ENCODE peak calls at places on chromosomes 1 and 21, in eight cellular contexts. One of them, this sample, is unnamed.

GRCh38 chr1:32361674-32362473 is 411 bp downstream of the FAM229A start:
- DNase-seq in AG04450: no peak
- DNase-seq in Panc1: no peak
- DNase-seq in uterus: peak; percentile 69
- DNase-seq in AG10803: no peak
- DNase-seq in pancreas: peak; percentile 72
- DNase-seq in tibial nerve: peak; percentile 47
- DNase-seq in choroid plexus epithelial cell: peak; percentile 36
- DNase-seq in this sample: peak; percentile 25

GRCh38 chr1:116353155-116353554 is 19.9 kb upstream of the ATP1A1 start:
- DNase-seq in Panc1: no peak
- DNase-seq in uterus: no peak
- DNase-seq in AG10803: no peak
- DNase-seq in AG04450: no peak
- DNase-seq in tibial nerve: no peak
- DNase-seq in pancreas: no peak
- DNase-seq in choroid plexus epithelial cell: no peak
- DNase-seq in this sample: no peak

GRCh38 chr1:203342192-203342940 is 8.6 kb downstream of the FMOD start:
- DNase-seq in choroid plexus epithelial cell: peak; percentile 67
- DNase-seq in tibial nerve: peak; percentile 75
- DNase-seq in pancreas: peak; percentile 61
- DNase-seq in AG10803: peak; percentile 30
- DNase-seq in AG04450: no peak
- DNase-seq in Panc1: no peak
- DNase-seq in uterus: peak; percentile 47
- DNase-seq in this sample: peak; percentile 45

GRCh38 chr1:201655910-201656669 is 117.2 kb downstream of the NAV1 start:
- DNase-seq in Panc1: no peak
- DNase-seq in AG10803: peak; percentile 68
- DNase-seq in AG04450: no peak
- DNase-seq in pancreas: no peak
- DNase-seq in choroid plexus epithelial cell: no peak
- DNase-seq in tibial nerve: no peak
- DNase-seq in uterus: peak; percentile 44
- DNase-seq in this sample: peak; percentile 70

GRCh38 chr1:29256979-29257804 is 20.9 kb downstream of the PTPRU start:
- DNase-seq in choroid plexus epithelial cell: peak; percentile 62
- DNase-seq in pancreas: peak; percentile 61
- DNase-seq in AG04450: no peak
- DNase-seq in Panc1: no peak
- DNase-seq in tibial nerve: no peak
- DNase-seq in AG10803: no peak
- DNase-seq in uterus: peak; percentile 26
- DNase-seq in this sample: peak; percentile 69

GRCh38 chr1:54997711-54997986 is 1.1 kb upstream of the BSND start:
- DNase-seq in choroid plexus epithelial cell: no peak
- DNase-seq in AG04450: no peak
- DNase-seq in pancreas: no peak
- DNase-seq in tibial nerve: no peak
- DNase-seq in Panc1: no peak
- DNase-seq in uterus: no peak
- DNase-seq in AG10803: no peak
- DNase-seq in this sample: no peak

GRCh38 chr1:147581459-147581858 is 40.2 kb downstream of the BCL9 start:
- DNase-seq in AG04450: no peak
- DNase-seq in tibial nerve: no peak
- DNase-seq in choroid plexus epithelial cell: no peak
- DNase-seq in Panc1: no peak
- DNase-seq in AG10803: no peak
- DNase-seq in uterus: no peak
- DNase-seq in pancreas: no peak
- DNase-seq in this sample: no peak

GRCh38 chr1:24207709-24208108 is 20.6 kb upstream of the IFNLR1 start:
- DNase-seq in pancreas: no peak
- DNase-seq in AG04450: no peak
- DNase-seq in tibial nerve: no peak
- DNase-seq in AG10803: no peak
- DNase-seq in Panc1: no peak
- DNase-seq in uterus: no peak
- DNase-seq in choroid plexus epithelial cell: no peak
- DNase-seq in this sample: no peak

GRCh38 chr1:43365678-43366077 is 2.1 kb downstream of the ELOVL1 start:
- DNase-seq in tibial nerve: no peak
- DNase-seq in Panc1: no peak
- DNase-seq in AG10803: no peak
- DNase-seq in AG04450: no peak
- DNase-seq in uterus: no peak
- DNase-seq in pancreas: no peak
- DNase-seq in choroid plexus epithelial cell: no peak
- DNase-seq in this sample: no peak

GRCh38 chr21:34126269-34126668 is 52.9 kb downstream of the MRPS6 start:
- DNase-seq in choroid plexus epithelial cell: peak; percentile 47
- DNase-seq in uterus: no peak
- DNase-seq in AG04450: no peak
- DNase-seq in tibial nerve: no peak
- DNase-seq in pancreas: no peak
- DNase-seq in AG10803: peak; percentile 51
- DNase-seq in Panc1: no peak
- DNase-seq in this sample: peak; percentile 21

GRCh38 chr1:12549460-12550349 is 68.3 kb downstream of the DHRS3 start:
- DNase-seq in uterus: peak; percentile 87
- DNase-seq in AG04450: peak; percentile 93
- DNase-seq in Panc1: peak; percentile 61
- DNase-seq in pancreas: peak; percentile 49
- DNase-seq in choroid plexus epithelial cell: peak; percentile 98
- DNase-seq in AG10803: peak; percentile 89
- DNase-seq in tibial nerve: peak; percentile 93
- DNase-seq in this sample: peak; percentile 89

GRCh38 chr21:37927711-37928110 is 11.5 kb upstream of the KCNJ6 start:
- DNase-seq in uterus: no peak
- DNase-seq in tibial nerve: no peak
- DNase-seq in AG10803: no peak
- DNase-seq in AG04450: no peak
- DNase-seq in Panc1: no peak
- DNase-seq in pancreas: no peak
- DNase-seq in choroid plexus epithelial cell: no peak
- DNase-seq in this sample: no peak

GRCh38 chr1:101136739-101137138 is 100.1 kb upstream of the S1PR1 start:
- DNase-seq in choroid plexus epithelial cell: peak; percentile 67
- DNase-seq in Panc1: no peak
- DNase-seq in uterus: no peak
- DNase-seq in pancreas: no peak
- DNase-seq in AG10803: peak; percentile 30
- DNase-seq in tibial nerve: no peak
- DNase-seq in AG04450: no peak
- DNase-seq in this sample: peak; percentile 47

GRCh38 chr1:230503741-230504140 is 77.6 kb upstream of the PGBD5 start:
- DNase-seq in choroid plexus epithelial cell: no peak
- DNase-seq in pancreas: no peak
- DNase-seq in Panc1: no peak
- DNase-seq in AG04450: no peak
- DNase-seq in uterus: no peak
- DNase-seq in tibial nerve: no peak
- DNase-seq in AG10803: no peak
- DNase-seq in this sample: no peak

GRCh38 chr1:8334106-8334851 is 16.4 kb downstream of the SLC45A1 start:
- DNase-seq in AG10803: no peak
- DNase-seq in uterus: no peak
- DNase-seq in tibial nerve: no peak
- DNase-seq in pancreas: no peak
- DNase-seq in choroid plexus epithelial cell: no peak
- DNase-seq in AG04450: no peak
- DNase-seq in Panc1: no peak
- DNase-seq in this sample: no peak
- H3K4me3 ChIP-seq in AG10803: no peak overlapping the region
- H3K4me3 ChIP-seq in uterus: no peak overlapping the region
- H3K4me3 ChIP-seq in tibial nerve: no peak overlapping the region
- H3K4me3 ChIP-seq in pancreas: no peak overlapping the region
- H3K4me3 ChIP-seq in choroid plexus epithelial cell: no peak overlapping the region
- H3K4me3 ChIP-seq in AG04450: no peak overlapping the region
- H3K4me3 ChIP-seq in Panc1: no peak overlapping the region
- H3K4me3 ChIP-seq in this sample: no peak overlapping the region

DNA sequence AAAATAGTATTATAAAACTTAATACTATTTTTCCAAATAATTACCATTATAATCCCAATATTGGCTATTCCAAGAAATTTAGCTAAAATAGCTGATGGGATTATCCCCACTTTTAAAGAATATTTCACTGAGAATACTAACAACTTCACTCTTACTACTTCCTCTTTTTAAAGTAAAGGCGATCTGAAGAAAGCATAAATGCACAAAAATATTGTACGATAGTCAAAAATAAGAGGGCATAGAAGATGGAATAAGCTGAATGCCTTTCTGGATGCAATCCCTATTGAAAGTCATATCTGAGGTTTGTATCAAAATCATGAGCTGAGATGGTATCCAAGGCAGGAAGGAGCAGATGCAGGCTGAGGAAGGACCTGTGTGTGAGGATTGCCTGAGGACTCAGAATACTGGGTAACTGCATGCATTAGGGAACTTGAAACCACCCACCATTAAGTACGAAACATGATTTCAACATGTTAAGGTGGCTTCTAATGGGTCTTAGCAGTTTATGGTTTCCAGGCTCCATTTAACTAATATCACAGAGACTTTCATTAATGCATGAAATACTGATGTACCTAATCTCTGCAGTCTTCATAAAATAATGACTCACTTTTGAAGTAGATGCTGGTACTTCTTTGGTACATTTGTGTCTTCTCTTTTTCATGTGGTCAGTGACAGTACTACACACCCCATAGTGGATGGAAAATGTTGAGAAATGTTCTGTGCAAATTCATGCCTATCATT is 29.6 kb upstream of the RGS1 start:
- DNase-seq in Panc1: no peak
- DNase-seq in AG04450: no peak
- DNase-seq in tibial nerve: no peak
- DNase-seq in uterus: no peak
- DNase-seq in AG10803: no peak
- DNase-seq in pancreas: no peak
- DNase-seq in choroid plexus epithelial cell: peak; percentile 58
- DNase-seq in this sample: no peak
- TF ChIP-seq CTCF in Panc1: no peak
- TF ChIP-seq CTCF in AG04450: peak; percentile 26
- TF ChIP-seq CTCF in tibial nerve: peak; percentile 13
- TF ChIP-seq CTCF in uterus: no peak
- TF ChIP-seq CTCF in AG10803: no peak
- TF ChIP-seq CTCF in pancreas: no peak
- TF ChIP-seq CTCF in choroid plexus epithelial cell: peak; percentile 17
- TF ChIP-seq CTCF in this sample: peak; percentile 50

GRCh38 chr21:31647650-31648049 is 11.8 kb upstream of the SOD1 start:
- DNase-seq in AG10803: no peak
- DNase-seq in AG04450: no peak
- DNase-seq in Panc1: no peak
- DNase-seq in choroid plexus epithelial cell: no peak
- DNase-seq in tibial nerve: no peak
- DNase-seq in uterus: no peak
- DNase-seq in pancreas: no peak
- DNase-seq in this sample: no peak
- H3K4me3 ChIP-seq in AG10803: no peak overlapping the region
- H3K4me3 ChIP-seq in AG04450: no peak overlapping the region
- H3K4me3 ChIP-seq in Panc1: no peak overlapping the region
- H3K4me3 ChIP-seq in choroid plexus epithelial cell: no peak overlapping the region
- H3K4me3 ChIP-seq in tibial nerve: no peak overlapping the region
- H3K4me3 ChIP-seq in uterus: no peak overlapping the region
- H3K4me3 ChIP-seq in pancreas: no peak overlapping the region
- H3K4me3 ChIP-seq in this sample: no peak overlapping the region

DNA sequence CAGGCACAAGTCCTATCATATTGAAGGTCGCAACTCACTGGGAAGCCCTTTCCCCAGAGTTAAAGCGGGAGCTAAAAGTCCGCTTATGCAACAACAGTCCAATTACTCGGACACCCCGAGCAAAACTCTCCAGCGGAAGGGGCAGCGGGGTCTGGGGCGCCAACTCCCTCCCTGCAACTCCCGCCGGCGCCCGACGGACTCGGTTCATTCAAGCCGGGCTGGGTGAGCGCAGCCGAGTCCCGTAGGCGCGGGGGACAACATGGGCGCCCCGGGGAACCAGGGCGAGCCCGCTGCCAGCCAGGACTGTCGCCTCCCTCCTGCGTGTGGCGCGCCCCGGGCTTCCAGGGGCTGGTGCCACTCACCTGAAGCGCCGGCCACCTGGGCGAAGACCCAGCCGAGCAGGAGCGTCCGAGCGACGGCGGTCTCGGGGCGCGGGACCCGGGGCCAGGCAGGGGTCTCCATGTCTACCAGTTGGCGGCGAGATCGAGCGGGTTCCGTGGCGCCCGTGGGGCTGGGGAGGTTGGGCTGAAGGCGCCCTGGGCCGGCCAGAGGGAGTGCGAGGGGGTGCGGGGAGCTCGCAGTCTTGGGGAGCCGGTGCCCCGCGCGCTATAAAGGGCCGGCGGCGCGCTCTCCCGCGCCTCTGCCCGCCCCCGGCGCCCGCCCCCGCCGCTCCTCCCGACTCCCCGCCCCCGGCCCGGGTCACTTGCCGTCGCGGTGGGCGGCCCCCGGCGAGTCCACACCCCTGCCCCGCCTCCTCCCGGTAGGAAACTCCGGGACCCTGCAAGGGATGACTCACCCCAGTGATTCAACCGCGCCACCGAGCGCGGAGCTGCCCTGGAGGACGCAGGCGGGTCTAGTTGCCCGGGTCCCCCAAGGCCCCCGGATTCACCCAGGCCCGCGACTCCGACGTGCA is at the start of gene F3:
- DNase-seq in tibial nerve: peak; percentile 85
- DNase-seq in pancreas: peak; percentile 96
- DNase-seq in choroid plexus epithelial cell: peak; percentile 93
- DNase-seq in AG10803: peak; percentile 92
- DNase-seq in Panc1: no peak
- DNase-seq in AG04450: no peak
- DNase-seq in uterus: peak; percentile 94
- DNase-seq in this sample: peak; percentile 68
- TF ChIP-seq CTCF in tibial nerve: no peak
- TF ChIP-seq CTCF in pancreas: no peak
- TF ChIP-seq CTCF in choroid plexus epithelial cell: peak; percentile 17
- TF ChIP-seq CTCF in AG10803: peak; percentile 15
- TF ChIP-seq CTCF in Panc1: no peak
- TF ChIP-seq CTCF in AG04450: peak; percentile 25
- TF ChIP-seq CTCF in uterus: no peak
- TF ChIP-seq CTCF in this sample: peak; percentile 3